ENCODE peak calls at places on chromosomes 7 and 10, in four cellular contexts. L is DMS 273 treated with DMSO at 0.1 percent for 48 hours, A is HT-29, B is heart left ventricle. V is an unnamed sample.

GRCh38 chr7:40760997-40761396 is 626.2 kb downstream of the SUGCT start:
- DNase-seq in B (no peak), A (no peak), L (no peak), V (no peak)

GRCh38 chr7:131255242-131255641 is 72.4 kb upstream of the MKLN1 start:
- DNase-seq in B (no peak), A (no peak), L (no peak), V (no peak)

GRCh38 chr10:80713398-80713928 is 175.8 kb downstream of the SH2D4B start:
- DNase-seq in L (no peak), A (no peak), B (no peak), V (no peak)

GRCh38 chr10:45061982-45062381 is 61.3 kb downstream of the ZNF22 start:
- DNase-seq in B (no peak), L (no peak), A (no peak), V (no peak)

GRCh38 chr7:83594076-83594475 is 54.9 kb downstream of the SEMA3E start:
- DNase-seq in A (no peak), B (no peak), L (no peak), V (no peak)

GRCh38 chr10:124592736-124593430 is 131.3 kb downstream of the LHPP start:
- DNase-seq in B (no peak), L (no peak), A (no peak), V (no peak)

GRCh38 chr7:111312966-111313365 is 222.0 kb downstream of the LRRN3 start:
- DNase-seq in L (no peak), A (peak; percentile 5), B (no peak), V (peak; percentile 18)

GRCh38 chr10:85515316-85515715 is 851.3 kb downstream of the GRID1 start:
- DNase-seq in A (no peak), L (no peak), B (no peak), V (no peak)

GRCh38 chr7:108301387-108301786 is 154.8 kb downstream of the NRCAM start:
- DNase-seq in L (no peak), A (no peak), B (no peak), V (no peak)

GRCh38 chr10:113047605-113047962 is 97.5 kb downstream of the TCF7L2 start:
- DNase-seq in B (no peak), A (no peak), L (no peak), V (no peak)

GRCh38 chr7:148277042-148277660 is 313.4 kb upstream of the C7orf33 start:
- DNase-seq in B (no peak), A (no peak), L (no peak), V (no peak)

GRCh38 chr7:40799-41750 is 151.3 kb upstream of the FAM20C start:
- DNase-seq in L (no peak), A (no peak), B (peak; percentile 2), V (no peak)

GRCh38 chr10:24723788-24724380 is at the start of gene ARHGAP21:
- DNase-seq in B (peak; percentile 81), L (no peak), A (peak; percentile 79), V (peak; percentile 74)

GRCh38 chr10:80443531-80443974 is 10.6 kb upstream of the TSPAN14 start:
- DNase-seq in B (no peak), A (peak; percentile 53), L (peak; percentile 80), V (peak; percentile 35)

GRCh38 chr10:63071145-63071544 is 62.0 kb upstream of the NRBF2 start:
- DNase-seq in B (no peak), L (no peak), A (no peak), V (no peak)

GRCh38 chr7:155988421-155988820 is 176.2 kb upstream of the SHH start:
- DNase-seq in A (no peak), L (no peak), B (no peak), V (no peak)

GRCh38 chr7:139992353-139993054 is 70.2 kb downstream of the PARP12 start:
- DNase-seq in B (no peak), A (no peak), L (no peak), V (no peak)

GRCh38 chr10:117635851-117636250 is 93.3 kb downstream of the EMX2 start:
- DNase-seq in A (no peak), B (no peak), L (no peak), V (peak; percentile 44)

GRCh38 chr7:20083781-20084180 is 133.4 kb downstream of the MACC1 start:
- DNase-seq in A (no peak), L (no peak), B (no peak), V (peak; percentile 83)

GRCh38 chr7:6256709-6257535 is 15.5 kb downstream of the CYTH3 start:
- DNase-seq in A (no peak), B (peak; percentile 47), L (no peak), V (peak; percentile 89)

GRCh38 chr7:55189447-55189760 is 170.6 kb downstream of the EGFR start:
- DNase-seq in L (no peak), A (no peak), B (no peak), V (no peak)

GRCh38 chr7:44995555-44996493 is 4.2 kb upstream of the CCM2 start:
- DNase-seq in B (no peak), L (no peak), A (no peak), V (no peak)

GRCh38 chr10:114513397-114513796 is 109.1 kb upstream of the AFAP1L2 start:
- DNase-seq in L (no peak), A (no peak), B (no peak), V (no peak)

GRCh38 chr7:32059289-32060045 is 10.7 kb downstream of the PDE1C start:
- DNase-seq in L (no peak), A (no peak), B (no peak), V (peak; percentile 65)

V was measured in AG10803.